ENCODE peak calls at places on chromosome 10, in five cellular contexts. E is lower leg skin, G is Calu3, M is tibial artery, F is AG04450. B is an unnamed sample.

GRCh38 chr10:104201636-104202035 is 30.5 kb downstream of the CFAP43 start:
- DNase-seq in E (no peak), G (no peak), M (no peak), F (no peak), B (no peak)

GRCh38 chr10:47340613-47341170 is 7.5 kb upstream of the RBP3 start:
- DNase-seq in E (peak; percentile 34), G (peak; percentile 79), M (no peak), F (peak; percentile 15), B (peak; percentile 66)

GRCh38 chr10:133442191-133442966 is 11.4 kb upstream of the SCART1 start:
- DNase-seq in E (peak; percentile 9), G (no peak), M (no peak), F (no peak), B (no peak)

GRCh38 chr10:76009531-76009930 is 578.1 kb downstream of the LRMDA start:
- DNase-seq in E (no peak), G (no peak), M (no peak), F (no peak), B (no peak)

GRCh38 chr10:26780793-26781601 is 79.8 kb downstream of the ABI1 start:
- DNase-seq in E (peak; percentile 71), G (peak; percentile 50), M (no peak), F (peak; percentile 54), B (peak; percentile 94)

GRCh38 chr10:99852481-99853213 is 70.2 kb downstream of the ABCC2 start:
- DNase-seq in E (no peak), G (no peak), M (no peak), F (no peak), B (no peak)

GRCh38 chr10:114401195-114401741 is 3.0 kb downstream of the AFAP1L2 start:
- DNase-seq in E (peak; percentile 69), G (no peak), M (peak; percentile 72), F (no peak), B (peak; percentile 93)

GRCh38 chr10:128031216-128031615 is 95.0 kb downstream of the MKI67 start:
- DNase-seq in E (no peak), G (no peak), M (no peak), F (no peak), B (no peak)

GRCh38 chr10:77909021-77909754 is 17.4 kb downstream of the DLG5 start:
- DNase-seq in E (no peak), G (no peak), M (no peak), F (no peak), B (no peak)

GRCh38 chr10:30607814-30608213 is 21.7 kb downstream of the LYZL2 start:
- DNase-seq in E (no peak), G (no peak), M (no peak), F (no peak), B (no peak)

GRCh38 chr10:104288355-104288754 is 19.4 kb downstream of the GSTO2 start:
- DNase-seq in E (no peak), G (no peak), M (no peak), F (no peak), B (no peak)

GRCh38 chr10:91220954-91221696 is 662 bp downstream of the PCGF5 start:
- DNase-seq in E (no peak), G (no peak), M (no peak), F (no peak), B (peak; percentile 27)

GRCh38 chr10:80465839-80466590 is 11.9 kb downstream of the TSPAN14 start:
- DNase-seq in E (no peak), G (no peak), M (no peak), F (no peak), B (no peak)

GRCh38 chr10:69836728-69837025 is 35.0 kb downstream of the COL13A1 start:
- DNase-seq in E (no peak), G (no peak), M (no peak), F (no peak), B (no peak)

DNA sequence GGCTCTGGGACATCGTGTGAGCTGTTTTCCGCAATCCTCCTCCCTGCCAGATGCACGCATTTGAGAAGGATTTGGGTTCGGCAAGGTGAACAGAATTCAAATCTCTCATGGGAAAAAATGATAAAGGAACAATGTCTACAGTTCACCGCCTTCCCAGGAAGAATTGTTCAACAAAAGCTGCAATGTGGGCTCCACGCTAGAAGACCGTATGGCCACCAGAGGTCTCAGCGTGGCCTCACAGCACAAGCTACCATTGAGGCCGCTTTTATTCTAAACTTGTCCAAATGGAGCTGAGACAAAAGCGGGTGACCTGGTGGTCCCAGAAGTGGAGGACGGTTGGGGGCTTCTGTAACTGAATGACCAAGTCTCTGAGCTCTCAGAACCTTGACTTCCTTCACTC is 733.1 kb downstream of the PARD3 start:
- DNase-seq in E (no peak), G (no peak), M (no peak), F (no peak), B (no peak)
- TF ChIP-seq CTCF in E (no peak), G (no peak), M (no peak), F (no peak), B (no peak)

GRCh38 chr10:132355297-132355696 is 23.3 kb downstream of the LRRC27 start:
- DNase-seq in E (no peak), G (no peak), M (no peak), F (no peak), B (no peak)
- TF ChIP-seq CTCF in E (no peak), G (no peak), M (no peak), F (no peak), B (no peak)

DNA sequence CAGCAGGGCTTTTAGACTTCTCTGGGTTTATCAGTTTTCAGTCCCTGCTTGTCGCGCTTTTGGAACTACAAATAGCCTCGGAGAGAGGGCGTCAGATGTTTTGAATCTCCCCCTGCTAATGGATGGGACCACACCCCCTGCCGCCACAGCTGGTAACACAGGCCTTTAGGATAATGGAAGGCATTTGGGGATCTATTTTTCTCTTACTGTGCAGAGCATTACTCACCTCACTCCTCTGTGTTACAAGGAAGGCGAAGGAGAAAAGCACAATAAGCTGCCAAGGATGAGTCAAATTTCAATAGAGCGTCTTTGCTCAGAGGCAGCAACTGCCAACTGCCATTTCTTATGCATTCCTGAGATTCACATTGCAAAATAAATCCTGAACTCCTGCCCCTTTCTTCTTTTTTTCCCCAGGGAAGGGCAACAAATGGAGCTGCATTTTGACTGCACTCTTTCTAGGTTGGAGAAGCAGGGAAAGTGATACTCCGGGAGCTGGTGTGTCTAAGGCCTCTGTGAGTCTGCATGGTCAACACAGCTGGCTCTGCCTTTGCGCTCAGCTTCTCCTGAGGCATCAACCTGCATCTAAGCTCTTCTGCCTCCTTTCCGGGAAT is 31.5 kb upstream of the SMNDC1 start:
- DNase-seq in E (no peak), G (no peak), M (no peak), F (peak; percentile 90), B (peak; percentile 99)
- TF ChIP-seq CTCF in E (no peak), G (no peak), M (no peak), F (peak; percentile 36), B (peak; percentile 33)

DNA sequence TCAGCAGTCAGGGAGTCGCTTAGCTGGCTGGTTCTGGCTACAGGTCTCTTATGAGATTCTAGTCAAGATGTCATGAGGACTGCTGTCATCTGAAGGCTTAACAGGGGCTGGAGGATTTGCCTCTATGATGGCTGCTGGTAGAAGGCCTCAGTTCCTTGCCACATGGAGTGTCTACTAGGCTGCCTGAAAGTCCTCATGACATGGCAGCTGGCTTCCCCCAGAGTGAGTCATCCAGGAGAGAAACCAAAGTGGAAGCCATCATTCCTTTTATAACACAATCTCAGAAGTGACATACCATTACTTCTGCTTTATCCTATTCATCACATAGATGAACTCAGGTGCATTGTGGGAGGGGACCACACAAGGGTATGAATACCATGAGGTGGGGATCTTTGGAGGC is 75.1 kb downstream of the EXOC6 start:
- DNase-seq in E (no peak), G (no peak), M (no peak), F (no peak), B (no peak)
- TF ChIP-seq CTCF in E (no peak), G (no peak), M (no peak), F (no peak), B (no peak)

GRCh38 chr10:42836096-42836495 is 53.5 kb downstream of the BMS1 start:
- DNase-seq in E (no peak), G (no peak), M (no peak), F (no peak), B (no peak)

DNA sequence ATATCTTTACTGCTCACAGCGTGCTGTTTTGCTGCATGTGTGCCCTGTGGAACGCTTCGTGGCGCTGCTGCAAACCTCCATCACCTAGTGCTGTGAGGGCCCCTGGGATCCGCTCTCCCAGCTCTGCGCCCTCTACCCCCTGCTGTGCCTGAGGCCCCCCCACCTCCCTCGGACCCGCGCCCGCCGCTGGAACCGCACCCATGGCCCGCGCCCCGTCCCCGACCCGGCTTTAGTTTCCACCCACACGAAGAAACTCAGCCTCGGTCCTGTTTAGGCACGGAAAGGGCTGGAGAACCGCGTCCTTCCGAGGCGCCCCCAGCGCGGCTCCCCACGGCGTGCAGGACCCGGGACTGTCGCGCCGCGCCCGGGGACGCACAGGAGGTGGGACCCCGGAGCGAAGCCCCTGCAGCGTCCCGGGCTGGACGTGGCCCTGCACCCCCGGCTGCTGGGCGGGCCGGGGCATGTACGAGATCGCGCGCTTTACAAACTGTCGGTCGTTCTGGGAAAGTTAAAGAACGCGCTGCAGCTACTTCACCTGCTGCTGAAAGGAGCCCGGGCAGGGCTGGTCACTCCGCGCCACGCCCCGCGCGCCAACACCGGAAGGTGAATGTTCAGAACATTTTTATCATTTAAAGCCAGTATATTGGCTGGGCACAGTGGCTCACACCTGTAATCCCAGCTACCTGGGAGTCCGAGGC is 54.3 kb downstream of the BMS1 start:
- DNase-seq in E (no peak), G (peak; percentile 11), M (no peak), F (no peak), B (peak; percentile 12)
- TF ChIP-seq CTCF in E (no peak), G (no peak), M (no peak), F (peak; percentile 29), B (peak; percentile 4)

B was measured in fibroblast of mammary gland.